ENCODE peak calls at places on chromosomes 3 and 15, in eight cellular contexts. O, M, Y, T, R, W, E and Z are unnamed samples.

GRCh38 chr3:145648396-145648795 is 512.6 kb downstream of the PLOD2 start:
- DNase-seq in O (no peak), M (no peak), Y (no peak), T (no peak), R (no peak), W (no peak), E (no peak), Z (no peak)

GRCh38 chr3:43165786-43166185 is 59.9 kb upstream of the POMGNT2 start:
- DNase-seq in O (no peak), M (no peak), Y (no peak), T (no peak), R (no peak), W (no peak), E (no peak), Z (no peak)

GRCh38 chr3:43769471-43770425 is 79.0 kb downstream of the ABHD5 start:
- DNase-seq in O (peak; percentile 94), M (peak; percentile 93), Y (peak; percentile 97), T (peak; percentile 56), R (peak; percentile 98), W (peak; percentile 95), E (peak; percentile 68), Z (peak; percentile 59)

GRCh38 chr3:186318135-186318534 is 43.9 kb downstream of the DGKG start:
- DNase-seq in O (peak; percentile 93), M (no peak), Y (no peak), T (no peak), R (no peak), W (no peak), E (no peak), Z (no peak)

GRCh38 chr15:95690631-95691340 is 639.7 kb upstream of the NR2F2 start:
- DNase-seq in O (peak; percentile 52), M (no peak), Y (no peak), T (no peak), R (no peak), W (no peak), E (no peak), Z (no peak)

GRCh38 chr3:69690-70089 is 126.9 kb upstream of the CHL1 start:
- DNase-seq in O (no peak), M (no peak), Y (no peak), T (no peak), R (no peak), W (no peak), E (no peak), Z (no peak)

GRCh38 chr15:42692997-42693396 is 43.9 kb downstream of the CDAN1 start:
- DNase-seq in O (no peak), M (no peak), Y (no peak), T (no peak), R (no peak), W (no peak), E (no peak), Z (no peak)

GRCh38 chr15:76368135-76368588 is 31.6 kb downstream of the ISL2 start:
- DNase-seq in O (peak; percentile 47), M (no peak), Y (no peak), T (no peak), R (no peak), W (no peak), E (no peak), Z (no peak)

GRCh38 chr3:100063929-100064461 is 50.3 kb downstream of the FILIP1L start:
- DNase-seq in O (no peak), M (no peak), Y (no peak), T (no peak), R (no peak), W (no peak), E (no peak), Z (no peak)

GRCh38 chr3:128950223-128950938 is 43.5 kb downstream of the CFAP92 start:
- DNase-seq in O (peak; percentile 47), M (no peak), Y (no peak), T (no peak), R (no peak), W (peak; percentile 29), E (peak; percentile 34), Z (peak; percentile 19)

GRCh38 chr3:48222616-48223513 is at the start of gene CAMP:
- DNase-seq in O (peak; percentile 27), M (peak; percentile 70), Y (peak; percentile 61), T (no peak), R (peak; percentile 78), W (peak; percentile 94), E (no peak), Z (peak; percentile 92)

GRCh38 chr15:88246666-88247446 is 9.7 kb downstream of the NTRK3 start:
- DNase-seq in O (peak; percentile 50), M (peak; percentile 80), Y (peak; percentile 74), T (peak; percentile 47), R (peak; percentile 89), W (peak; percentile 93), E (peak; percentile 41), Z (peak; percentile 79)

GRCh38 chr3:134904333-134904771 is 109.3 kb downstream of the EPHB1 start:
- DNase-seq in O (peak; percentile 36), M (no peak), Y (no peak), T (no peak), R (no peak), W (peak; percentile 50), E (no peak), Z (no peak)

GRCh38 chr15:57881361-57881760 is 174.8 kb downstream of the POLR2M start:
- DNase-seq in O (peak; percentile 66), M (no peak), Y (no peak), T (no peak), R (no peak), W (no peak), E (no peak), Z (no peak)

GRCh38 chr3:62370112-62371031 is 3.0 kb downstream of the FEZF2 start:
- DNase-seq in O (no peak), M (peak; percentile 28), Y (no peak), T (no peak), R (no peak), W (no peak), E (no peak), Z (no peak)

GRCh38 chr3:62369476-62369743 is 3.9 kb downstream of the FEZF2 start:
- DNase-seq in O (no peak), M (no peak), Y (no peak), T (no peak), R (no peak), W (no peak), E (no peak), Z (no peak)

GRCh38 chr3:62366093-62366419 is 7.3 kb downstream of the FEZF2 start:
- DNase-seq in O (no peak), M (no peak), Y (no peak), T (no peak), R (no peak), W (no peak), E (no peak), Z (no peak)

GRCh38 chr3:62368705-62369475 is 4.5 kb downstream of the FEZF2 start:
- DNase-seq in O (no peak), M (peak; percentile 22), Y (no peak), T (no peak), R (no peak), W (no peak), E (no peak), Z (no peak)

DNA sequence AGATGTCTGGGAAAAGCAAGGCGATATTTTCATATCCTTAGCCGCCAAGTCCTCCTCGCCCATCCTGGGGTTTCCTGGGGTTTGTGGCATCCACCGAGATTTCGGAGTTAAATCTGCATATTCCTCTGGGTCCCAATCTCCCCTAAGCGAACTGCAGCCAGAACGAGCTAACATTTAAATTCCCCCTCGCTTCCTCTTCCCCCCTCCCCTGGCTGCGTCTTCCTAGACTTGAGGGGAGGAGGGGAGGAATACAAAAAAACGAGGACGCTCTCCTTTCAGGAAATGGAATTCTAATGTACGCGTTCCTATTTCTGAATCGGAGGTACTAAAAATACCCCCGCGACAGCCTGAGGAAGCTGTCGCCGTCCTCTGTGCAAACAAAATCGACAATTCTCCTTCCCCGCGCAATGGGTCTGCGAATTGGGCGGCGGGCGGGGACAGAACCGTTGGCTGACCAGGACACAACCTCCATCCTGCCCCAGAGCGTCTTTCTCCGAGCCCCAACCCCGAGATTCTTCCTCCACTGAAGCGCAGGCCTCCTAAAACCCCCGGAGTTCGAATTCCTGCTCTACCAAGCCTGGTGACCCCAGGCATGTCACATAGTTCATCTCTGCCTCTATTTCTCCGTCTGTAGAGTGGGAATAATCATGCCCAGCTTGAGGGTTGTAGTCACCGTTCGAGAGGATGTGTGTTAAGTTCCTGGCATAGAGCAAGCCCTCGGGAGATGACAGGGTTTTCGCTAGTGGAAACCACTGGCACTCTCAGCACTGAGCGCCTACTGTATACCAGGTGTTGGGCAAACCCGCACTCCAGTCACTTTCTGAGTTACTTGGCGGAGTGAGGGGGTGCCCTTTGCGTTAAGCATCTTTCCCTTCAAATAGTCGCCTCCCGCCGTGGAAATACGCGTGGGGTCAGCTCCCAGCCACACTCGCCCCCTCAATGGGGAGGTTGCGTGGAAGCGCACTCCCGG is 5.3 kb downstream of the FEZF2 start:
- DNase-seq in O (no peak), M (no peak), Y (no peak), T (no peak), R (no peak), W (no peak), E (no peak), Z (no peak)
- H3K4me3 ChIP-seq in O (no peak overlapping the region), M (no peak overlapping the region), Y (no peak overlapping the region), T (no peak overlapping the region), R (peak overlapping the region; percentile 63), W (no peak overlapping the region), E (no peak overlapping the region), Z (no peak overlapping the region)

GRCh38 chr3:118833075-118833474 is 201.6 kb downstream of the IGSF11 start:
- DNase-seq in O (no peak), M (no peak), Y (no peak), T (no peak), R (no peak), W (no peak), E (no peak), Z (no peak)
- H3K4me1 ChIP-seq in O (no peaks in the 10 kb centered on the region), M (no peaks in the 10 kb centered on the region), Y (no peaks in the 10 kb centered on the region), T (no peaks in the 10 kb centered on the region), R (no peaks in the 10 kb centered on the region), W (no peaks in the 10 kb centered on the region), E (no peaks in the 10 kb centered on the region), Z (no peaks in the 10 kb centered on the region)

DNA sequence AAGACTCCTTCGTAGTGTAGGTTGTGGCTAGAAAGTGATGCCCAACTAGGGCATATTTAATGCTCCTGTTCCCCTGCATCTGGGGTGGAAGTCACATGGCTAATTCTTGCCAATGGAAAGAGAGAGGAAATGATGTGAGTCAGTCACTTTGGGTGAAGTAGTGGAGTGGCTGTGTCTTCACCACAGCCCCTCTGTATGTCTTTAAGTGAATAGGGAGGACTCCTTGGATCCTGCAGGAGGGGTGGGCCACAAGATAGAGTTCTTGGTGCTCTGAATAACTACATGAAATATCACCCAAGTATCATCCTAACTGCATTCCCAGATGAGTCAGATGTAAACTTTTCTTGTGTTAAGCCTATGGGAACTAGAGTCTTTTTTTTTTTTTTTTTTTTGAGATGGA is 17.8 kb upstream of the MB21D2 start:
- DNase-seq in O (peak; percentile 50), M (no peak), Y (no peak), T (no peak), R (no peak), W (no peak), E (no peak), Z (no peak)
- H3K4me3 ChIP-seq in O (no peak overlapping the region), M (no peak overlapping the region), Y (no peak overlapping the region), T (no peak overlapping the region), R (no peak overlapping the region), W (no peak overlapping the region), E (no peak overlapping the region), Z (no peak overlapping the region)

GRCh38 chr15:40081691-40082194 is 26.9 kb downstream of the BMF start:
- DNase-seq in O (peak; percentile 73), M (peak; percentile 56), Y (peak; percentile 72), T (no peak), R (peak; percentile 76), W (peak; percentile 80), E (no peak), Z (no peak)
- H3K4me1 ChIP-seq in O (peaks cover 11% of the 10 kb centered on the region), M (peaks cover 12% of the 10 kb centered on the region), Y (peaks cover 27% of the 10 kb centered on the region), T (peaks cover 20% of the 10 kb centered on the region), R (peaks cover 28% of the 10 kb centered on the region), W (peaks cover 40% of the 10 kb centered on the region), E (peaks cover 16% of the 10 kb centered on the region), Z (peaks cover 27% of the 10 kb centered on the region)